ENCODE peak calls at places on chromosome 13, in ten cellular contexts. K, E, P, I, L, T, W, F, R and C are unnamed samples.

GRCh38 chr13:109400625-109401257 is 385.6 kb downstream of the IRS2 start:
- DNase-seq in K (no peak), E (peak), P (no peak), I (no peak), L (no peak), T (peak), W (no peak), F (no peak), R (no peak), C (no peak)

GRCh38 chr13:45301263-45301662 is 39.7 kb downstream of the TPT1 start:
- DNase-seq in K (no peak), E (no peak), P (no peak), I (no peak), L (no peak), T (no peak), W (no peak), F (no peak), R (no peak), C (no peak)

GRCh38 chr13:35771898-35772297 is 295.4 kb upstream of the MAB21L1 start:
- DNase-seq in K (no peak), E (no peak), P (no peak), I (no peak), L (no peak), T (no peak), W (no peak), F (no peak), R (no peak), C (no peak)

GRCh38 chr13:47249296-47249695 is 352.4 kb upstream of the HTR2A start:
- DNase-seq in K (no peak), E (no peak), P (no peak), I (no peak), L (no peak), T (no peak), W (no peak), F (no peak), R (no peak), C (no peak)

GRCh38 chr13:110261166-110262081 is 45.5 kb downstream of the COL4A1 start:
- DNase-seq in K (peak), E (peak), P (no peak), I (no peak), L (no peak), T (no peak), W (no peak), F (no peak), R (no peak), C (no peak)

GRCh38 chr13:107284168-107284567 is 716.2 kb upstream of the ARGLU1 start:
- DNase-seq in K (no peak), E (no peak), P (no peak), I (no peak), L (no peak), T (no peak), W (no peak), F (no peak), R (no peak), C (no peak)

GRCh38 chr13:102847272-102848234 is 1.7 kb downstream of the ERCC5 start:
- DNase-seq in K (no peak), E (no peak), P (no peak), I (no peak), L (no peak), T (no peak), W (no peak), F (no peak), R (no peak), C (no peak)

GRCh38 chr13:98293103-98293502 is 116.0 kb upstream of the RNF113B start:
- DNase-seq in K (no peak), E (no peak), P (no peak), I (no peak), L (no peak), T (no peak), W (peak), F (no peak), R (no peak), C (no peak)

GRCh38 chr13:45296259-45296658 is 44.7 kb downstream of the TPT1 start:
- DNase-seq in K (no peak), E (no peak), P (no peak), I (no peak), L (no peak), T (no peak), W (no peak), F (no peak), R (no peak), C (no peak)

GRCh38 chr13:40116008-40116407 is 460.5 kb downstream of the COG6 start:
- DNase-seq in K (peak), E (no peak), P (peak), I (peak), L (peak), T (peak), W (peak), F (no peak), R (no peak), C (no peak)

GRCh38 chr13:109707044-109707794 is 79.2 kb downstream of the IRS2 start:
- DNase-seq in K (no peak), E (no peak), P (no peak), I (no peak), L (no peak), T (no peak), W (no peak), F (no peak), R (no peak), C (no peak)

GRCh38 chr13:113649212-113649611 is 8.8 kb downstream of the ATP4B start:
- DNase-seq in K (peak), E (peak), P (peak), I (peak), L (no peak), T (peak), W (peak), F (no peak), R (peak), C (peak)

GRCh38 chr13:113648218-113648615 is 9.8 kb downstream of the ATP4B start:
- DNase-seq in K (peak), E (peak), P (peak), I (peak), L (no peak), T (peak), W (peak), F (no peak), R (peak), C (no peak)

GRCh38 chr13:113646376-113646775 is 11.6 kb downstream of the ATP4B start:
- DNase-seq in K (peak), E (no peak), P (peak), I (peak), L (no peak), T (peak), W (peak), F (no peak), R (peak), C (peak)

GRCh38 chr13:113646921-113647340 is 11.1 kb downstream of the ATP4B start:
- DNase-seq in K (peak), E (peak), P (no peak), I (peak), L (no peak), T (peak), W (peak), F (no peak), R (peak), C (no peak)

GRCh38 chr13:113647351-113648217 is 10.4 kb downstream of the ATP4B start:
- DNase-seq in K (peak), E (peak), P (peak), I (peak), L (peak), T (peak), W (peak), F (peak), R (peak), C (peak)
- H3K4me3 ChIP-seq in K (no peak), E (peak), P (no peak), I (no peak), L (no peak), T (peak), W (no peak), F (no peak), R (no peak), C (no peak)

GRCh38 chr13:94119360-94119936 is 360.0 kb downstream of the DCT start:
- DNase-seq in K (no peak), E (no peak), P (peak), I (no peak), L (no peak), T (peak), W (peak), F (no peak), R (no peak), C (no peak)
- TF ChIP-seq POLR2A in K (no peak), E (no peak), P (peak), I (no peak), L (no peak), T (peak), W (no peak), F (no peak), R (no peak), C (no peak)

DNA sequence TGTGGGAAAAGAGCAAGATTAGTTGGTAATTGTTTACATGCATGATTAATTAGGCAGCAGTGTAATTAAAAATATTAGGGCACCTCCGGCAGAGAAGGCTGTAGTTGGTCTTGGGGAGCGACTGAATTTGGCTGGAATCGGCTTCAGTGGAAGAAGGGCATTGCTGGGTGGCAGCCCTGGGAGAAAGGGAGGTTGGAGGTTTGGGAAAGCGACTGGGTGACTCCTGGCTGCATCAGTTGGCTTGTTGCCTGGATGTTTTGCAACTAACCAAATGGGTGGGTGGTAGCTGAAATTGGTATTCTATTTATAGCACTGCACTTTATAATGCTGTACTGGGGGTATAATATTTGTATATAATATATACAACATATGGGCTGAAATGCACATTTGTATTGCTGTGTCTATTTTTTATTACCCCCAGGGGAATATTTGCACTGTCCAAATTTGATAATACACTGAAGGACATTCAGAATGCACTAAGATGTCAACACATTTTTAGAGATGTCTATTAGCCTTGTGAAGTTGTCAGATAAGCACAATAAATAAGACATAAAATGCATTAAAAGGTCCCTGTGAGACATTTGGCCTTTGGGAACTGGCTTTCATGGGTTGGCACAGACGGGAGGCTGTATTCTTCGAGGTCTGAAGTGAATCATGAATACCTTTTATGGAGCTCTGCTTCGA is 1.7 kb downstream of the B3GLCT start:
- DNase-seq in K (no peak), E (no peak), P (no peak), I (peak), L (no peak), T (no peak), W (peak), F (peak), R (no peak), C (peak)
- H3K4me3 ChIP-seq in K (no peak), E (peak), P (no peak), I (peak), L (peak), T (peak), W (no peak), F (peak), R (peak), C (peak)

DNA sequence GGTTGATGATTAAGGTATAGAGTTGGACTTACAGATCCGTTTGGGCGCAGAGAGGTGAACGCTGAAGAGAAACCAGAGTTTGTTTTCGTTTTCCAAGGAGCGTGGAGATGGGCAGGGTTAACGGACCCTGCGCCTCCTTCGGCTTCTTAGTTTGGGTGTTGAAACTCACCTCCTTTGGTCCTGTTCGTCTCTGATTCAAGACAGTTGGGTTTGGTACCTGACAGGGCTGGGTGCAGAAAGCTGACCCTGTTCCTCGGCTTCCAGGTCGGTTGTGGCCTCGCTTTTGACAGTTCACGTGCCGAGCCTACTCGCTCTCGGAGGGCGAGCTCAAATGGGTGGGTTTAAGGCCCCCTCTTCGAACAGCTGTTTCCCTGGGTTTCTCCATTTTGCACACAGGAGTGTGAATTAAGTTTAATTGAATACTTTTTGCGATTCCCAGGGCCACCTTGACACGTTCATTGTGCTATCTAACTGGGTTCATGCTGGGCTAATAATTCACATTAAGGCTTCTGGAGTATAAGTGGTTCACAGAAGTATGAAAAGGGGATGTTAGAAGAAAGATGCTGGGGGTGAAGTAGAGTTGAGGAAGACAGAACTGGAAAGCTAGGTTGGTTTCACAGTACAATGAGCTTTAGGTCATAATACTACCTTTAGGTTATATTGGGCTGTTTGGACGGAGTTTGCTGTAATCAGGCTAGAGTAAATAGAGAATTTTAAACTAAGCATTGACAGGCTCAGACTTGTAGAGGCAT is 642 bp downstream of the USPL1 start:
- DNase-seq in K (peak), E (no peak), P (peak), I (no peak), L (no peak), T (peak), W (peak), F (peak), R (peak), C (no peak)
- TF ChIP-seq POLR2A in K (no peak), E (no peak), P (no peak), I (no peak), L (no peak), T (no peak), W (no peak), F (no peak), R (no peak), C (no peak)

GRCh38 chr13:26425439-26426358 is 131.8 kb upstream of the WASF3 start:
- DNase-seq in K (no peak), E (no peak), P (peak), I (no peak), L (no peak), T (peak), W (peak), F (no peak), R (no peak), C (no peak)

GRCh38 chr13:26422036-26422435 is 135.4 kb upstream of the WASF3 start:
- DNase-seq in K (no peak), E (no peak), P (no peak), I (no peak), L (no peak), T (no peak), W (no peak), F (no peak), R (no peak), C (no peak)

GRCh38 chr13:26420282-26420960 is 137.1 kb upstream of the WASF3 start:
- DNase-seq in K (no peak), E (no peak), P (no peak), I (no peak), L (no peak), T (no peak), W (no peak), F (no peak), R (no peak), C (no peak)

GRCh38 chr13:26424181-26424580 is 133.3 kb upstream of the WASF3 start:
- DNase-seq in K (no peak), E (peak), P (no peak), I (peak), L (no peak), T (no peak), W (no peak), F (no peak), R (no peak), C (no peak)

DNA sequence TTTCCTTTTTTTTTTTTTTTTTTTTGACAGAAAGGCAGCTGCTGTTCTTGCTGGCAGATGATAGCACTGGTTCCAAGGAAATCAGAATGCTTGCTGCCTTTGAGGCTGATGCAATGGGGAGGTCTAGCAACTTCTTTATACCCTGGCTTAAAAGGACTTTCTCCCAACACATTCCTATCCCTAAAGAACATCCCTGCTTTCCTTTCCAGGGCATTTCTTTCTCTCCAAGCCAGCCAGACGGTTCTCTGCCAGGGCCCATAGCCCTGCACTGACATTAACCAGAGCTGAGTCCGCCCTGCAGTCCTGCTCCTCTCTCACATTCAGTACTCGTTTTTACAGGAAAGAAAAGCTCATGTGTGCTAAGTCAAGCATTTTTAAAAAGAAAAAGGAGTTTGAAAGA is 133.8 kb upstream of the WASF3 start:
- DNase-seq in K (no peak), E (no peak), P (peak), I (peak), L (no peak), T (no peak), W (peak), F (no peak), R (no peak), C (no peak)
- H3K4me3 ChIP-seq in K (no peak), E (no peak), P (no peak), I (no peak), L (no peak), T (no peak), W (no peak), F (no peak), R (no peak), C (no peak)

DNA sequence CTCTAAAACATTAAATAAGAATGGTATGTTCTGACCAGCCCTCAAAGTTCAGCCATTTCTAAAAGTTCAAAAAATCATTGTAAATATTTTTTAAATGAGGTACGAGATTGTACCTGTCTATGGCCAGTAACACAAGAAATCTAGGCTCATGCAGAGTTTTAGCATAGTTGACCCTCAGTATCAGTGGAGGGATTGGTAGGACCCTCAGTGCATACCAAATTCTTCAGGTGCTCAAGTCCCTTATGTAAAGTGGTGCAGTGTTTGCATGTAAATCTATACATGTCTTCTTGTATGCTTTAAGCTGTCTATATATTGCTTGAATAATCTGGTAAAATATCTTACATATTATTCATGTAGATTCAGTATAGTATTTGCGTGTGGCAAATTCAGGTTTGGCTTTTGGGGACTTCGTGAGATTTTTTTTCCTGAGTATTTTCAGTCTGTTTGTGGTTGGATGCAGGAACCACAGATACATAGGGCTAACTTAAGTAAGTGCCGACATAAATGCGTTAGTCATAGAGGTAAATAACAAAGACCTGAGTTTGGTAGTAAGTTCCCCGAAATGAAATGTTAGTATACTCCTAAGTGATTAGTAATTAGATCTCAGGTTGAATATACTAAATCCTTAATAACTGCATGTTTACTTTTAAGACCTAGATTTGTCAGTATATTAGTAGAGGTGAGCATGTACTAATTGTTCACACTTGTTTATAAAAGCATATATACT is 7.8 kb downstream of the MIR17HG start:
- DNase-seq in K (no peak), E (no peak), P (no peak), I (no peak), L (no peak), T (no peak), W (no peak), F (no peak), R (no peak), C (no peak)
- TF ChIP-seq POLR2A in K (no peak), E (no peak), P (no peak), I (no peak), L (no peak), T (no peak), W (no peak), F (no peak), R (no peak), C (no peak)

DNA sequence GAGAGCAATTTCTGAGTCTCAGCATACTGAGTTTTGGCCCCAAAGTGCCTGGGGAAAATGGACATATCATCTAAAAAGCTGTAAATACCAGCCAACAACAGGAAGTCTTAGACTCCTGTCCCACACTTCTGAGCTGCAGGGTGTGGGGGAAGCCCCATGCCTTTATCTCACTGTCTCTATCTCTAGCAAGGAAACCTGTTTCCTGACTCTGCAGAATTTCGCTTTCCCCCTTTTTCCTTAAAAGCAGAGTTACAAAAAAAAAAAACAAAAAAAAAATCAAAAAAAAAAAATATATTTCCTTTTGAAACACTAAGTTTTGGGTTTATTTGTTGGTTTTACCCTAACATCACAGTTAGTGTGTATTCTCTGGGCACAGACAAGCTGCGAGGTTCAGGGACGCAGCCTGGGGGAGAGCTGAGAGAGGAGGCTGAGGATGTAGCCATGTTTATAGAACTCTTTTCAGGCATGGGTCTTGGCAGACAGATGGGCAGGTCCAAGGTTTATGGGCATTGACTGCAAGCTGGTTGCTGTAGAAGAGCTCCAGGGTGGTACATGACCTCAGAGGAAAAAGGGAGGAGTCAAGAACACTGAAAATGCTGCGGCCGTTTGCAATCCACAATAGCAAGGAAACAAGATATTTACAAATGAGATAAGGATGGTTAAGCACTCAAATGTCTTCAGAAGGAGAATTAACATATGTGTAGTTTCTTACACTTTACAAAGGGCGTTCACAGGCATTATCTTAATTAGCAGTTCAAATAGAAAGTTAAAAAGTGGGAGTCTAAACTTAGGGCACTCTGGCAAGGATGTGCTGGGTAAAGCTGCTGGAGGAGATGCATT is 4.9 kb downstream of the MBNL2 start:
- DNase-seq in K (no peak), E (no peak), P (peak), I (no peak), L (no peak), T (peak), W (peak), F (peak), R (no peak), C (no peak)
- H3K4me3 ChIP-seq in K (no peak), E (no peak), P (no peak), I (peak), L (no peak), T (peak), W (no peak), F (no peak), R (peak), C (peak)